ENCODE peak calls at places on chromosomes 12 and 14, in eight cellular contexts. L, K, D, M, X, C, O and T are unnamed samples.
A peak's percentile ranks its signal among the peaks of the same experiment; 100 is the strongest.

GRCh38 chr14:96237641-96238040 is 18.4 kb upstream of the BDKRB1 start:
- DNase-seq in X (no peak), O (no peak), L (no peak), M (no peak), C (no peak), D (no peak), K (no peak), T (no peak)

GRCh38 chr12:124762791-124763593 is 100.7 kb downstream of the SCARB1 start:
- DNase-seq in C (no peak), X (no peak), L (no peak), D (no peak), K (peak; percentile 78), M (no peak), O (no peak), T (no peak)

GRCh38 chr12:55019784-55020183 is at the start of gene NEUROD4:
- DNase-seq in X (no peak), D (peak; percentile 31), O (no peak), K (peak; percentile 57), C (no peak), L (no peak), M (no peak), T (no peak)

GRCh38 chr12:92596388-92596787 is 106.4 kb upstream of the PLEKHG7 start:
- DNase-seq in L (no peak), X (no peak), M (no peak), D (no peak), C (no peak), O (no peak), K (no peak), T (no peak)

GRCh38 chr12:6644903-6645302 is 2.3 kb downstream of the ACRBP start:
- DNase-seq in K (no peak), O (no peak), X (no peak), C (peak; percentile 45), L (no peak), M (no peak), D (no peak), T (no peak)

GRCh38 chr14:95910628-95911027 is 34.0 kb downstream of the TUNAR start:
- DNase-seq in C (no peak), D (no peak), L (no peak), X (no peak), M (no peak), K (no peak), O (no peak), T (no peak)

GRCh38 chr14:97994020-97994531 is 1196.9 kb downstream of the VRK1 start:
- DNase-seq in O (no peak), X (no peak), K (no peak), L (no peak), D (no peak), M (no peak), C (no peak), T (no peak)

GRCh38 chr12:63103489-63104131 is 47.4 kb downstream of the AVPR1A start:
- DNase-seq in D (peak; percentile 27), C (no peak), M (no peak), O (no peak), K (no peak), X (no peak), L (no peak), T (peak; percentile 19)

GRCh38 chr12:117564885-117565284 is 203.5 kb upstream of the NOS1 start:
- DNase-seq in X (no peak), K (no peak), D (no peak), L (no peak), M (no peak), C (no peak), O (no peak), T (no peak)

GRCh38 chr12:1858456-1858855 is 38.1 kb downstream of the LRTM2 start:
- DNase-seq in L (no peak), X (no peak), C (no peak), M (no peak), D (no peak), O (no peak), K (no peak), T (no peak)

GRCh38 chr12:107670999-107671643 is 14.5 kb upstream of the PWP1 start:
- DNase-seq in D (peak; percentile 44), M (no peak), C (no peak), L (no peak), K (no peak), X (peak; percentile 71), O (peak; percentile 10), T (peak; percentile 34)

GRCh38 chr14:27557445-27557844 is 959.6 kb upstream of the NOVA1 start:
- DNase-seq in M (no peak), L (no peak), O (no peak), D (no peak), K (no peak), C (no peak), X (no peak), T (no peak)

GRCh38 chr12:56476972-56477432 is 8.6 kb downstream of the SPRYD4 start:
- DNase-seq in X (no peak), O (no peak), D (no peak), L (no peak), M (no peak), K (no peak), C (no peak), T (no peak)

GRCh38 chr12:131986847-131987398 is 37.2 kb downstream of the EP400 start:
- DNase-seq in K (no peak), O (no peak), X (peak; percentile 40), L (no peak), M (no peak), C (no peak), D (no peak), T (no peak)

GRCh38 chr14:104694991-104695659 is 5.7 kb downstream of the INF2 start:
- DNase-seq in L (no peak), C (no peak), K (no peak), M (peak; percentile 25), D (no peak), O (no peak), X (no peak), T (no peak)

GRCh38 chr14:105495990-105496830 is 5.2 kb downstream of the TEDC1 start:
- DNase-seq in K (peak; percentile 55), M (no peak), X (no peak), D (no peak), L (no peak), C (no peak), O (no peak), T (no peak)

GRCh38 chr14:53951661-53952265 is 4.9 kb downstream of the BMP4 start:
- DNase-seq in L (no peak), O (no peak), C (no peak), M (no peak), K (no peak), X (no peak), D (no peak), T (no peak)

GRCh38 chr12:57908511-57908910 is 32.9 kb upstream of the ATP23 start:
- DNase-seq in K (no peak), O (no peak), X (no peak), C (no peak), D (no peak), L (no peak), M (no peak), T (no peak)

GRCh38 chr12:83046019-83046418 is 359.3 kb downstream of the TMTC2 start:
- DNase-seq in C (no peak), K (no peak), O (no peak), D (no peak), X (no peak), L (no peak), M (no peak), T (no peak)

GRCh38 chr12:68364893-68365725 is 32.9 kb upstream of the MDM1 start:
- DNase-seq in X (peak; percentile 89), O (peak; percentile 50), K (peak; percentile 90), L (no peak), C (peak; percentile 21), M (peak; percentile 62), D (peak; percentile 77), T (peak; percentile 76)

GRCh38 chr14:73468808-73469386 is 10.6 kb upstream of the NUMB start:
- DNase-seq in K (no peak), X (no peak), M (no peak), L (no peak), C (no peak), O (no peak), D (no peak), T (no peak)

GRCh38 chr14:94127330-94127729 is 2.1 kb downstream of the IFI27L2 start:
- DNase-seq in D (no peak), O (no peak), K (peak; percentile 33), L (no peak), X (peak; percentile 36), M (no peak), C (no peak), T (no peak)

GRCh38 chr12:57722716-57723629 is 15.6 kb downstream of the AGAP2 start:
- DNase-seq in K (no peak), L (no peak), M (no peak), X (no peak), C (no peak), O (no peak), D (peak; percentile 8), T (peak; percentile 16)

GRCh38 chr12:111448266-111448830 is 42.6 kb downstream of the SH2B3 start:
- DNase-seq in D (no peak), C (no peak), X (peak; percentile 50), O (no peak), L (no peak), M (no peak), K (peak; percentile 31), T (no peak)

GRCh38 chr14:71918955-71919354 is 13.3 kb upstream of the RGS6 start:
- DNase-seq in X (no peak), M (no peak), O (no peak), D (no peak), K (no peak), L (no peak), C (no peak), T (no peak)

GRCh38 chr12:93098077-93098476 is 169.0 kb upstream of the EEA1 start:
- DNase-seq in L (no peak), C (no peak), X (peak; percentile 85), D (peak; percentile 34), O (peak; percentile 38), K (peak; percentile 83), M (peak; percentile 35), T (no peak)

GRCh38 chr12:13358391-13358905 is 161.9 kb downstream of the EMP1 start:
- DNase-seq in X (no peak), D (no peak), K (no peak), M (no peak), O (no peak), L (no peak), C (no peak), T (no peak)